ENCODE peak calls at places on chromosomes 12 and 14, in ten cellular contexts. One of them, this sample, is unnamed.

GRCh38 chr12:128388461-128388921 is 121.5 kb downstream of the TMEM132C start:
- DNase-seq in psoas muscle: peak; percentile 19
- DNase-seq in CD4-positive, CD25-positive, alpha-beta regulatory T cell: no peak
- DNase-seq in IMR-90: no peak
- DNase-seq in adrenal gland: no peak
- DNase-seq in uterus: peak; percentile 21
- DNase-seq in ovary: peak; percentile 27
- DNase-seq in tibial nerve: no peak
- DNase-seq in DND-41: no peak
- DNase-seq in heart right ventricle: no peak
- DNase-seq in this sample: no peak

GRCh38 chr12:98998697-98999299 is 353.7 kb downstream of the APAF1 start:
- DNase-seq in tibial nerve: no peak
- DNase-seq in adrenal gland: no peak
- DNase-seq in uterus: no peak
- DNase-seq in ovary: no peak
- DNase-seq in IMR-90: peak; percentile 38
- DNase-seq in heart right ventricle: no peak
- DNase-seq in CD4-positive, CD25-positive, alpha-beta regulatory T cell: peak; percentile 26
- DNase-seq in psoas muscle: no peak
- DNase-seq in DND-41: no peak
- DNase-seq in this sample: no peak

GRCh38 chr14:89366580-89367448 is 50.2 kb downstream of the FOXN3 start:
- DNase-seq in adrenal gland: no peak
- DNase-seq in IMR-90: no peak
- DNase-seq in tibial nerve: no peak
- DNase-seq in CD4-positive, CD25-positive, alpha-beta regulatory T cell: no peak
- DNase-seq in uterus: no peak
- DNase-seq in ovary: peak; percentile 53
- DNase-seq in DND-41: no peak
- DNase-seq in psoas muscle: no peak
- DNase-seq in heart right ventricle: no peak
- DNase-seq in this sample: no peak

GRCh38 chr14:92503756-92504491 is 9.7 kb upstream of the RIN3 start:
- DNase-seq in IMR-90: peak; percentile 70
- DNase-seq in adrenal gland: peak; percentile 75
- DNase-seq in DND-41: no peak
- DNase-seq in psoas muscle: no peak
- DNase-seq in uterus: no peak
- DNase-seq in ovary: no peak
- DNase-seq in CD4-positive, CD25-positive, alpha-beta regulatory T cell: no peak
- DNase-seq in tibial nerve: no peak
- DNase-seq in heart right ventricle: no peak
- DNase-seq in this sample: no peak

GRCh38 chr14:61125314-61126082 is 144.5 kb downstream of the SLC38A6 start:
- DNase-seq in heart right ventricle: no peak
- DNase-seq in ovary: no peak
- DNase-seq in IMR-90: peak; percentile 48
- DNase-seq in adrenal gland: no peak
- DNase-seq in DND-41: no peak
- DNase-seq in tibial nerve: no peak
- DNase-seq in psoas muscle: no peak
- DNase-seq in uterus: no peak
- DNase-seq in CD4-positive, CD25-positive, alpha-beta regulatory T cell: no peak
- DNase-seq in this sample: no peak

GRCh38 chr12:57754411-57755193 is at the start of gene MARCHF9:
- DNase-seq in ovary: no peak
- DNase-seq in heart right ventricle: peak; percentile 60
- DNase-seq in tibial nerve: no peak
- DNase-seq in CD4-positive, CD25-positive, alpha-beta regulatory T cell: peak; percentile 93
- DNase-seq in uterus: peak; percentile 45
- DNase-seq in IMR-90: no peak
- DNase-seq in psoas muscle: peak; percentile 54
- DNase-seq in adrenal gland: peak; percentile 70
- DNase-seq in DND-41: peak; percentile 89
- DNase-seq in this sample: no peak

GRCh38 chr12:104526320-104526719 is 69.6 kb downstream of the CHST11 start:
- DNase-seq in psoas muscle: no peak
- DNase-seq in adrenal gland: no peak
- DNase-seq in tibial nerve: no peak
- DNase-seq in DND-41: no peak
- DNase-seq in uterus: peak; percentile 33
- DNase-seq in IMR-90: no peak
- DNase-seq in heart right ventricle: no peak
- DNase-seq in ovary: no peak
- DNase-seq in CD4-positive, CD25-positive, alpha-beta regulatory T cell: no peak
- DNase-seq in this sample: no peak

GRCh38 chr12:64180951-64181350 is 41.1 kb downstream of the KICS2 start:
- DNase-seq in DND-41: no peak
- DNase-seq in ovary: no peak
- DNase-seq in heart right ventricle: no peak
- DNase-seq in adrenal gland: no peak
- DNase-seq in tibial nerve: no peak
- DNase-seq in IMR-90: peak; percentile 76
- DNase-seq in CD4-positive, CD25-positive, alpha-beta regulatory T cell: no peak
- DNase-seq in uterus: peak; percentile 16
- DNase-seq in psoas muscle: no peak
- DNase-seq in this sample: peak; percentile 74

GRCh38 chr12:57839996-57840395 is 6.5 kb downstream of the CTDSP2 start:
- DNase-seq in tibial nerve: no peak
- DNase-seq in CD4-positive, CD25-positive, alpha-beta regulatory T cell: no peak
- DNase-seq in adrenal gland: no peak
- DNase-seq in IMR-90: no peak
- DNase-seq in DND-41: no peak
- DNase-seq in uterus: no peak
- DNase-seq in ovary: no peak
- DNase-seq in psoas muscle: peak; percentile 65
- DNase-seq in heart right ventricle: no peak
- DNase-seq in this sample: no peak

GRCh38 chr12:87756111-87756510 is 273.1 kb downstream of the C12orf50 start:
- DNase-seq in tibial nerve: no peak
- DNase-seq in CD4-positive, CD25-positive, alpha-beta regulatory T cell: no peak
- DNase-seq in IMR-90: peak; percentile 99
- DNase-seq in adrenal gland: no peak
- DNase-seq in DND-41: no peak
- DNase-seq in heart right ventricle: no peak
- DNase-seq in uterus: no peak
- DNase-seq in psoas muscle: no peak
- DNase-seq in ovary: no peak
- DNase-seq in this sample: no peak

GRCh38 chr12:92294676-92295440 is 149.2 kb upstream of the BTG1 start:
- DNase-seq in tibial nerve: no peak
- DNase-seq in ovary: no peak
- DNase-seq in psoas muscle: no peak
- DNase-seq in heart right ventricle: no peak
- DNase-seq in adrenal gland: no peak
- DNase-seq in DND-41: no peak
- DNase-seq in uterus: no peak
- DNase-seq in IMR-90: peak; percentile 89
- DNase-seq in CD4-positive, CD25-positive, alpha-beta regulatory T cell: no peak
- DNase-seq in this sample: no peak

GRCh38 chr12:107086314-107086713 is 7.0 kb downstream of the CRY1 start:
- DNase-seq in uterus: no peak
- DNase-seq in tibial nerve: no peak
- DNase-seq in IMR-90: no peak
- DNase-seq in adrenal gland: no peak
- DNase-seq in CD4-positive, CD25-positive, alpha-beta regulatory T cell: no peak
- DNase-seq in DND-41: no peak
- DNase-seq in heart right ventricle: no peak
- DNase-seq in ovary: no peak
- DNase-seq in psoas muscle: no peak
- DNase-seq in this sample: no peak

DNA sequence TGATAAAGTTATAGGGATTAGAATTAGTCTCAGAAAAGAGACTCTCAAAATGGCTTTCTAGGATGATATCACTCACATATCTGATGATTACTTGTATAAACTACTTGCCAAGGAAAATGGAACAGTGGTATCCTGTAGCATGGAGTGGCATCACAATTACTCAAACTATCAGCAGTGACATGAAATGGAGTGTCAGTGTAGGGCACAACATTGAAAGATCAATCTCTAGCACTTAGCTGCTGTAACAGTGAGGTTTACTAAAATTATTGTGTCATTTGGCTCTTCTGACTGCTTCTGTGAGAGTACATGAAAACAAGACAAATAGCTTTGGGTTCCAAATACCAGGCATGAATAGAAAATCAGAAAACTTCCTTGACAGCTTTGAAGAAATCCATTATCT is 6.7 kb upstream of the MAP4K5 start:
- DNase-seq in tibial nerve: no peak
- DNase-seq in psoas muscle: no peak
- DNase-seq in CD4-positive, CD25-positive, alpha-beta regulatory T cell: no peak
- DNase-seq in IMR-90: no peak
- DNase-seq in uterus: no peak
- DNase-seq in ovary: no peak
- DNase-seq in heart right ventricle: no peak
- DNase-seq in adrenal gland: no peak
- DNase-seq in DND-41: no peak
- DNase-seq in this sample: no peak
- H3K27me3 ChIP-seq in tibial nerve: no peaks in the 10 kb centered on the region
- H3K27me3 ChIP-seq in psoas muscle: no peaks in the 10 kb centered on the region
- H3K27me3 ChIP-seq in CD4-positive, CD25-positive, alpha-beta regulatory T cell: peaks cover 1% of the 10 kb centered on the region
- H3K27me3 ChIP-seq in IMR-90: no peaks in the 10 kb centered on the region
- H3K27me3 ChIP-seq in uterus: no peaks in the 10 kb centered on the region
- H3K27me3 ChIP-seq in ovary: no peaks in the 10 kb centered on the region
- H3K27me3 ChIP-seq in heart right ventricle: no peaks in the 10 kb centered on the region
- H3K27me3 ChIP-seq in adrenal gland: no peaks in the 10 kb centered on the region
- H3K27me3 ChIP-seq in DND-41: no peaks in the 10 kb centered on the region
- H3K27me3 ChIP-seq in this sample: no peaks in the 10 kb centered on the region

GRCh38 chr12:32455607-32456063 is 56.3 kb downstream of the FGD4 start:
- DNase-seq in ovary: no peak
- DNase-seq in tibial nerve: no peak
- DNase-seq in IMR-90: peak; percentile 82
- DNase-seq in CD4-positive, CD25-positive, alpha-beta regulatory T cell: peak; percentile 69
- DNase-seq in psoas muscle: no peak
- DNase-seq in uterus: no peak
- DNase-seq in heart right ventricle: no peak
- DNase-seq in DND-41: no peak
- DNase-seq in adrenal gland: peak; percentile 41
- DNase-seq in this sample: no peak

GRCh38 chr12:32454075-32454474 is 54.7 kb downstream of the FGD4 start:
- DNase-seq in adrenal gland: no peak
- DNase-seq in heart right ventricle: no peak
- DNase-seq in DND-41: no peak
- DNase-seq in psoas muscle: no peak
- DNase-seq in ovary: no peak
- DNase-seq in CD4-positive, CD25-positive, alpha-beta regulatory T cell: no peak
- DNase-seq in tibial nerve: no peak
- DNase-seq in IMR-90: peak; percentile 67
- DNase-seq in uterus: no peak
- DNase-seq in this sample: no peak

GRCh38 chr12:32460638-32461037 is 61.3 kb downstream of the FGD4 start:
- DNase-seq in IMR-90: no peak
- DNase-seq in adrenal gland: no peak
- DNase-seq in CD4-positive, CD25-positive, alpha-beta regulatory T cell: no peak
- DNase-seq in tibial nerve: no peak
- DNase-seq in psoas muscle: no peak
- DNase-seq in uterus: no peak
- DNase-seq in ovary: no peak
- DNase-seq in DND-41: no peak
- DNase-seq in heart right ventricle: no peak
- DNase-seq in this sample: no peak

GRCh38 chr12:32454866-32455265 is 55.5 kb downstream of the FGD4 start:
- DNase-seq in CD4-positive, CD25-positive, alpha-beta regulatory T cell: no peak
- DNase-seq in IMR-90: no peak
- DNase-seq in uterus: no peak
- DNase-seq in heart right ventricle: no peak
- DNase-seq in ovary: no peak
- DNase-seq in DND-41: no peak
- DNase-seq in adrenal gland: no peak
- DNase-seq in psoas muscle: no peak
- DNase-seq in tibial nerve: no peak
- DNase-seq in this sample: no peak

GRCh38 chr12:32457251-32458025 is 58.1 kb downstream of the FGD4 start:
- DNase-seq in IMR-90: peak; percentile 53
- DNase-seq in ovary: no peak
- DNase-seq in DND-41: no peak
- DNase-seq in adrenal gland: no peak
- DNase-seq in psoas muscle: no peak
- DNase-seq in heart right ventricle: no peak
- DNase-seq in CD4-positive, CD25-positive, alpha-beta regulatory T cell: no peak
- DNase-seq in tibial nerve: no peak
- DNase-seq in uterus: no peak
- DNase-seq in this sample: no peak
- H3K4me3 ChIP-seq in IMR-90: no peak overlapping the region
- H3K4me3 ChIP-seq in ovary: no peak overlapping the region
- H3K4me3 ChIP-seq in DND-41: no peak overlapping the region
- H3K4me3 ChIP-seq in adrenal gland: no peak overlapping the region
- H3K4me3 ChIP-seq in psoas muscle: peak overlapping the region; percentile 63
- H3K4me3 ChIP-seq in heart right ventricle: no peak overlapping the region
- H3K4me3 ChIP-seq in CD4-positive, CD25-positive, alpha-beta regulatory T cell: no peak overlapping the region
- H3K4me3 ChIP-seq in tibial nerve: no peak overlapping the region
- H3K4me3 ChIP-seq in uterus: no peak overlapping the region
- H3K4me3 ChIP-seq in this sample: no peak overlapping the region

GRCh38 chr12:130579231-130579630 is 136.9 kb downstream of the RIMBP2 start:
- DNase-seq in DND-41: no peak
- DNase-seq in CD4-positive, CD25-positive, alpha-beta regulatory T cell: no peak
- DNase-seq in psoas muscle: no peak
- DNase-seq in uterus: no peak
- DNase-seq in adrenal gland: no peak
- DNase-seq in heart right ventricle: no peak
- DNase-seq in tibial nerve: no peak
- DNase-seq in ovary: no peak
- DNase-seq in IMR-90: no peak
- DNase-seq in this sample: no peak
- H3K9me3 ChIP-seq in DND-41: no peaks in the 10 kb centered on the region
- H3K9me3 ChIP-seq in CD4-positive, CD25-positive, alpha-beta regulatory T cell: no peaks in the 10 kb centered on the region
- H3K9me3 ChIP-seq in psoas muscle: no peaks in the 10 kb centered on the region
- H3K9me3 ChIP-seq in uterus: no peaks in the 10 kb centered on the region
- H3K9me3 ChIP-seq in adrenal gland: no peaks in the 10 kb centered on the region
- H3K9me3 ChIP-seq in heart right ventricle: no peaks in the 10 kb centered on the region
- H3K9me3 ChIP-seq in tibial nerve: no peaks in the 10 kb centered on the region
- H3K9me3 ChIP-seq in ovary: no peaks in the 10 kb centered on the region
- H3K9me3 ChIP-seq in IMR-90: peaks cover 53% of the 10 kb centered on the region
- H3K9me3 ChIP-seq in this sample: no peaks in the 10 kb centered on the region

DNA sequence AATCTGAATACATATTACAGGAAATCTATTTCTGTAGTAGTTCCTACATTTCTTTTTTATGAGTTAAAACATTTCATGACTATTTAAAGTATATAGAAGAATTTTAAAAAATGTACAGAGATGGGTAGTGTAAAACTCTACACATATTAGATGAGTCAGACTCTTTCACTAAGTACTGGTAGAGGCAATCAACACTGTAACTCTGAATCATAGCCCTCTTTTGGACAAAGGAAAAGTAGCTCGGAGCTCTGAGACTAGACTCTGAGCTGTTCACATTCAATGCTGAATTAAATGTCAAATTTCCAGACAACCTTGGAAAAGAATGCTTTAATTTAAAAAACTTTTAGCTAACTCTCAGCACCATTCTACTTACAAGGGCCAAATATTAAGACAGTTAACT is 3.4 kb downstream of the PTCSC3 start:
- DNase-seq in tibial nerve: no peak
- DNase-seq in ovary: no peak
- DNase-seq in adrenal gland: no peak
- DNase-seq in psoas muscle: no peak
- DNase-seq in IMR-90: no peak
- DNase-seq in heart right ventricle: no peak
- DNase-seq in DND-41: no peak
- DNase-seq in uterus: no peak
- DNase-seq in CD4-positive, CD25-positive, alpha-beta regulatory T cell: no peak
- DNase-seq in this sample: no peak
- H3K27me3 ChIP-seq in tibial nerve: no peaks in the 10 kb centered on the region
- H3K27me3 ChIP-seq in ovary: no peaks in the 10 kb centered on the region
- H3K27me3 ChIP-seq in adrenal gland: no peaks in the 10 kb centered on the region
- H3K27me3 ChIP-seq in psoas muscle: no peaks in the 10 kb centered on the region
- H3K27me3 ChIP-seq in IMR-90: peaks cover 2% of the 10 kb centered on the region
- H3K27me3 ChIP-seq in heart right ventricle: peaks cover 7% of the 10 kb centered on the region
- H3K27me3 ChIP-seq in DND-41: peaks cover 10% of the 10 kb centered on the region
- H3K27me3 ChIP-seq in uterus: no peaks in the 10 kb centered on the region
- H3K27me3 ChIP-seq in CD4-positive, CD25-positive, alpha-beta regulatory T cell: no peaks in the 10 kb centered on the region
- H3K27me3 ChIP-seq in this sample: no peaks in the 10 kb centered on the region